ENCODE peak calls at places on chromosomes 13 and 19, in nine cellular contexts. A is IMR-90, G is lower lobe of right lung, V is lower leg skin, P is ascending aorta, K is astrocyte of the cerebellum, R is epithelial cell of esophagus, Y is astrocyte of the spinal cord, B is upper lobe of left lung. X is an unnamed sample.

GRCh38 chr19:40407714-40408600 is 5.2 kb downstream of the PRX start:
- DNase-seq in A (no peak), G (no peak), V (no peak), P (no peak), K (no peak), R (no peak), Y (no peak), B (peak), X (no peak)

GRCh38 chr19:30132312-30133075 is 190.5 kb downstream of the URI1 start:
- DNase-seq in A (no peak), G (no peak), V (no peak), P (no peak), K (no peak), R (no peak), Y (no peak), B (no peak), X (no peak)

GRCh38 chr13:41645313-41645712 is 188.0 kb downstream of the RGCC start:
- DNase-seq in A (peak), G (peak), V (no peak), P (no peak), K (peak), R (peak), Y (peak), B (no peak), X (peak)

GRCh38 chr19:41785653-41786052 is 10.7 kb upstream of the CEACAM3 start:
- DNase-seq in A (peak), G (peak), V (peak), P (no peak), K (peak), R (peak), Y (peak), B (no peak), X (peak)

GRCh38 chr19:9862897-9863296 is 27.8 kb downstream of the PIN1 start:
- DNase-seq in A (no peak), G (no peak), V (no peak), P (no peak), K (no peak), R (no peak), Y (no peak), B (no peak), X (no peak)

GRCh38 chr19:6103217-6103644 is 7.1 kb downstream of the RFX2 start:
- DNase-seq in A (peak), G (peak), V (peak), P (peak), K (peak), R (peak), Y (peak), B (no peak), X (peak)

GRCh38 chr19:18281082-18282020 is at the start of gene JUND:
- DNase-seq in A (peak), G (peak), V (peak), P (peak), K (peak), R (peak), Y (peak), B (peak), X (peak)

GRCh38 chr19:9839415-9839814 is 4.3 kb downstream of the PIN1 start:
- DNase-seq in A (peak), G (no peak), V (no peak), P (no peak), K (no peak), R (no peak), Y (no peak), B (no peak), X (no peak)

GRCh38 chr19:52691215-52691610 is 43.6 kb downstream of the ZNF611 start:
- DNase-seq in A (no peak), G (no peak), V (peak), P (no peak), K (no peak), R (no peak), Y (no peak), B (no peak), X (no peak)

GRCh38 chr19:16216744-16217670 is 19.3 kb downstream of the AP1M1 start:
- DNase-seq in A (no peak), G (no peak), V (peak), P (no peak), K (no peak), R (no peak), Y (no peak), B (peak), X (no peak)

GRCh38 chr19:55622242-55622969 is 2.0 kb downstream of the ZNF784 start:
- DNase-seq in A (no peak), G (no peak), V (no peak), P (no peak), K (no peak), R (no peak), Y (no peak), B (no peak), X (no peak)

GRCh38 chr13:46667687-46668281 is 114.8 kb downstream of the LRCH1 start:
- DNase-seq in A (no peak), G (no peak), V (no peak), P (no peak), K (no peak), R (no peak), Y (peak), B (no peak), X (peak)

GRCh38 chr19:3374369-3375112 is 8.2 kb downstream of the NFIC start:
- DNase-seq in A (no peak), G (no peak), V (peak), P (no peak), K (no peak), R (no peak), Y (no peak), B (peak), X (no peak)
- H3K4me3 ChIP-seq in A (no peak), G (peak), V (no peak), P (peak), K (no peak), R (no peak), Y (no peak), B (no peak), X (no peak)

GRCh38 chr19:1224847-1225246 is 13.0 kb downstream of the CBARP start:
- DNase-seq in A (no peak), G (no peak), V (no peak), P (no peak), K (no peak), R (no peak), Y (no peak), B (peak), X (no peak)

GRCh38 chr19:1225451-1226226 is 12.2 kb downstream of the CBARP start:
- DNase-seq in A (no peak), G (no peak), V (no peak), P (no peak), K (no peak), R (no peak), Y (no peak), B (no peak), X (no peak)

GRCh38 chr19:1222394-1222793 is 15.4 kb downstream of the CBARP start:
- DNase-seq in A (no peak), G (no peak), V (no peak), P (no peak), K (no peak), R (no peak), Y (no peak), B (peak), X (no peak)

GRCh38 chr19:1223018-1223855 is 14.6 kb downstream of the CBARP start:
- DNase-seq in A (peak), G (no peak), V (no peak), P (no peak), K (no peak), R (peak), Y (peak), B (peak), X (no peak)

DNA sequence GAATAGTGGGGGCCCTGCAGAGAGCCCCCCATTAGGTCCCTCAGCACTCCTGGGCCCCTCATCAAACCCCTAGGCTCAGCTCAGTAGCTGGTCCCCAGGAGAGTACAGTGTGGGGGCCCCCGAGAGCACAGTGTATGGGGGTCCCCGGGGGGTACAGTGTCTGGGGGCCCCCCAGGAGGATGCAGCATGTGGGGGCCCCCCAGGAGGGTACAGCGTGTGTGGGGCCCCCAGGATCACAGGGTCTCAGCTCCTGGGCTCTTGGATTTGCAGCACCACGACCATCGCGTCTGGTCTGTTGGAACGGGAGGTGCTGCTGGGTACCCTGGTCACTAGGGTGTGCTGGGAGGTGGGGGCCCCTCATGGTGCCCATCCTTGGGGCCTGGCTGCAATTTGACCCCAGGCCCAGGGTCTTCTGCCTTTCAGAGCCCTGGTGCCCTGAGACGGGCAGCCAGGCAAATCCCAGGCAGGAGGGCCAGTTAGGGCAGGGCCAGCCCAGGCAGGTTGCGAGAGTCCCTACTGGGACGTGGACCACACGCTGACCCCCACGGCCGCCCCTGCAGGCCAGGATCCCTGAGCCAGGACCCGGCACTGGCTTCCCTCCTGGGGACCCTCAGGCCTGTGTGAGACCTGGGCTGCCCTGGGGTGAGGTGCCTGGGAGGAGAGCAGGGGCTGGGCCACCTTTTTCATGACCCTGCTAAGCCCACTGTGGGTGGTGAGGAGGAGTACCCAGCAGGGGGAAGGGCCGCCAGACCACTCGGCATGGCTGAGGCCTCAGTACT is 13.6 kb downstream of the CBARP start:
- DNase-seq in A (no peak), G (no peak), V (no peak), P (no peak), K (no peak), R (no peak), Y (no peak), B (no peak), X (no peak)
- TF ChIP-seq CTCF in A (no peak), G (no peak), V (no peak), P (no peak), K (no peak), R (no peak), Y (no peak), B (no peak), X (no peak)

DNA sequence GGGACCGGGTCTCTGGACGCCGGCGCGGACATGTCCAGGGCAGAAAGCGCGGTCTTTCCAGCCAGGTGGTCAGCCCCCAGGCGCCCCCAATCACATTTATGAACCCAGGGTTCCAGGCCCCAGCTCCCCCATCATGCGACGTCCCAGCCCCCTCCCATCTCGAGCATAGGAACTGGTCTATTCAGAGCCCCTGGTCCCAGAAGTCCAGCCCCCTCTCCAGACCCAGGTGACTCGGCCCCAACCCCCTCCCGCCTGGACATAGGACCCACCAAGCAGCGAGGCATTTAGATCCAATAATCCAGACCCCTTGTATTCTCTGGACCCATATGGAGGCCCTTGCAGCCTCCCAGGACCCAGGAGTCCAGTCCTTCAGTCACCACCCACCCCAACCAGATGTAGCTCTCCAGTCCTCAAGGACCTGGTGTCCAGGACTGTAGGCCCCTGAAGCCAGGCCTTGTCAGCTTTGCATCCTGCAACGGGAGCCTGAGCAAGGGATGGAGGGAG is 501 bp downstream of the APLP1 start:
- DNase-seq in A (no peak), G (no peak), V (no peak), P (no peak), K (no peak), R (no peak), Y (no peak), B (no peak), X (no peak)
- H3K4me3 ChIP-seq in A (peak), G (peak), V (no peak), P (peak), K (peak), R (no peak), Y (peak), B (peak), X (peak)

DNA sequence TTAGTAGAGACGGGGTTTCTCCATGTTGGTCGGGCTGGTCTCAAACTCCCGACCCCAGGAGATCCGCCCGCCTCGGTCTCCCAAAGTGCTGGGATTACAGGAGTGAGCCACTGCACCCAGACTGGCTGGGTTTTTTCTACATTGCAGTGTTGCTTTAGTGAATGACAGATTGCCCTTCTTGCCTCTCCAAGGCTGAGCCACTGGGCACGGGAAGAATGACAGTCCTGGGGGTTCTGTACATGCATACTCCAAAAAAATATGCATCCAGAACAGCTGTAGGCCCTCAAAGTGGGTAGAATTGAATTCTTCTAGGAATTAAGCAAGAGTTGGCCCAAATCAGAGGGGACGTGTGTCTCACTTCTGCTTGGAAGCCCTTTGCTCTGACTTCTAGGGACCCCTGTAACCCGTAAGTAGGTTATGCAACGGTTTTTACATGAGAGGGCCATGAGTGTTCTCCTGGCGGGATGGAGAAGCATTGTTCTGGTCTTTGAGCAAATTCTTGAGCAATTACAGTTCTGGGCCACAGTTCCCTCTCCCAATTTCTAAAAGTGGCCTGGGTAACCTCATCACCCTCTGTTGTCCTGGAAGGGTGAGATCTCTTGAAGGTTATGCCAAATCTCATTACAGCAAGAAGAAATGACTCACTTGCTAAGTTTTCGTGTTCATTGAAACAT is 3.6 kb downstream of the ACTN4 start:
- DNase-seq in A (peak), G (no peak), V (no peak), P (no peak), K (peak), R (peak), Y (peak), B (no peak), X (peak)
- TF ChIP-seq CTCF in A (no peak), G (no peak), V (no peak), P (no peak), K (no peak), R (no peak), Y (no peak), B (peak), X (peak)

DNA sequence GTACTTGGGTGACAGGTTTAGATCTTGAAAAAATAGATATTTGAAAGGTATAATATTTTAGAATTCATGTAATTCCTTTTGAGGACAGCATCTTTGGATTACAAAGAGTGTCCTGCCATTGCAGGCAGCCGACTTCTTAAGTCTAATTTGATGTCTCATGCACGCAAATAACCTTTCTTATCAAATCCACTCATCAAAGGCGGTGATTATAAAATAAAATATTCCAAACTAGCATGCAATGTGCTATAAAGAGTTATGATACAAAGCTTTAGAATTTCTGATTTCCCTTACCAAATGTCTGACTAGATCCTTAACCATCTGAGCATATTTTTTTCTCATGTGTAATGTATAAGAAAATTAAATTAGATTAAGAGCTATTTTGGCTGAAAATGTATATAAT is 739.3 kb downstream of the LIG4 start:
- DNase-seq in A (peak), G (no peak), V (no peak), P (no peak), K (no peak), R (no peak), Y (no peak), B (no peak), X (peak)
- H3K4me3 ChIP-seq in A (no peak), G (no peak), V (no peak), P (no peak), K (no peak), R (no peak), Y (no peak), B (no peak), X (no peak)

GRCh38 chr13:67416047-67416925 is 186.2 kb upstream of the PCDH9 start:
- DNase-seq in A (peak), G (peak), V (no peak), P (no peak), K (no peak), R (peak), Y (peak), B (peak), X (peak)
- TF ChIP-seq CTCF in A (peak), G (peak), V (no peak), P (no peak), K (peak), R (peak), Y (peak), B (peak), X (peak)

DNA sequence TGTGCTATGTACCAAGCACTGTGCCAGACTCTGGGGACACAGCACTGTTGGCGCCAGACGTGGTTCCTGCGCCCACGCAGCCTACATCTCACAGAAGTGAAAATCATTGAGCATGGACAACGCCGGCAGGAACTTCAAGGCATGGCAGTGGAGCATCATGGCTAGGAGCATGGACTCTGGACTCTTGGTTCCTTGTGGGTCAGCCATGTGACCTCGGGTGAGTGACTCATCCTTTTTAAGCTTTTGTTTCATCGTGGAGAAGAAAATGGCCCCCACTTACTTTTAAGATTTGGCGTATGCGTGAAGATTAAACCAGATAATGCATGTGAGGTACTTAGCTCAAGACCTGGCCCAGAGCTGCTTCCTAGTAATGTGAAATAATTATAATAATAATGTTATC is 988.5 kb downstream of the UQCRFS1 start:
- DNase-seq in A (no peak), G (no peak), V (no peak), P (no peak), K (no peak), R (no peak), Y (no peak), B (no peak), X (no peak)
- H3K4me3 ChIP-seq in A (no peak), G (no peak), V (no peak), P (no peak), K (no peak), R (no peak), Y (no peak), B (no peak), X (no peak)

X was measured in fibroblast of the aortic adventitia.